ENCODE peak calls at places on chromosomes 3 and 15, in six cellular contexts. S, Y, K, G, Z and O are unnamed samples. For H3K4me1, the result is how much of the 10 kb centered on the place peaks cover.

GRCh38 chr15:101053261-101053660 is 134.1 kb downstream of the LRRK1 start:
- DNase-seq in G (peak), Z (no peak), K (no peak), Y (no peak), S (no peak), O (peak)

GRCh38 chr3:35673017-35673416 is 33.7 kb downstream of the ARPP21 start:
- DNase-seq in K (no peak), Y (no peak), Z (no peak), G (no peak), S (no peak), O (no peak)

GRCh38 chr15:56765252-56765651 is 31.9 kb upstream of the ZNF280D start:
- DNase-seq in G (no peak), Z (no peak), K (no peak), S (no peak), Y (peak), O (no peak)

GRCh38 chr3:145776782-145777408 is 384.1 kb downstream of the PLOD2 start:
- DNase-seq in G (no peak), K (no peak), Z (peak), Y (peak), S (peak), O (peak)

GRCh38 chr3:171168086-171168485 is 141.6 kb upstream of the SLC2A2 start:
- DNase-seq in Z (peak), S (peak), Y (peak), K (no peak), G (no peak), O (no peak)

GRCh38 chr3:40780801-40781406 is 256.1 kb downstream of the ZNF621 start:
- DNase-seq in S (no peak), G (peak), Z (no peak), K (peak), Y (no peak), O (no peak)

GRCh38 chr3:124967964-124968363 is 33.4 kb upstream of the MUC13 start:
- DNase-seq in Y (no peak), G (no peak), K (no peak), S (no peak), Z (no peak), O (no peak)

GRCh38 chr3:19159966-19160365 is 11.7 kb downstream of the KCNH8 start:
- DNase-seq in K (no peak), Z (no peak), Y (no peak), G (no peak), S (no peak), O (no peak)

GRCh38 chr3:100982710-100983109 is 10.5 kb downstream of the ABI3BP start:
- DNase-seq in K (peak), Z (no peak), G (peak), S (no peak), Y (peak), O (no peak)

GRCh38 chr3:168094877-168095610 is 680 bp downstream of the GOLIM4 start:
- DNase-seq in G (peak), Z (peak), Y (peak), K (peak), S (peak), O (peak)

GRCh38 chr15:77369168-77369567 is 50.7 kb downstream of the PEAK1 start:
- DNase-seq in Y (peak), K (no peak), S (no peak), G (no peak), Z (no peak), O (no peak)

GRCh38 chr3:23276913-23277658 is 74.0 kb downstream of the UBE2E2 start:
- DNase-seq in Y (no peak), K (no peak), Z (no peak), S (no peak), G (no peak), O (no peak)

GRCh38 chr15:51759557-51760070 is 8.2 kb downstream of the TMOD2 start:
- DNase-seq in K (peak), Y (peak), Z (no peak), G (peak), S (peak), O (no peak)

GRCh38 chr15:90062023-90062728 is 40.1 kb downstream of the IDH2 start:
- DNase-seq in K (peak), Z (no peak), S (peak), Y (no peak), G (no peak), O (peak)

GRCh38 chr15:92421980-92422379 is 28.3 kb downstream of the ST8SIA2 start:
- DNase-seq in Z (no peak), S (no peak), Y (peak), G (no peak), K (no peak), O (no peak)

GRCh38 chr3:162938073-162938472 is 1441.5 kb downstream of the OTOL1 start:
- DNase-seq in Y (no peak), Z (no peak), K (no peak), S (no peak), G (no peak), O (no peak)

GRCh38 chr3:52498134-52499054 is 3.3 kb downstream of the STAB1 start:
- DNase-seq in Z (no peak), S (no peak), Y (peak), G (peak), K (peak), O (no peak)

GRCh38 chr3:30924763-30925162 is 30.3 kb upstream of the GADL1 start:
- DNase-seq in K (no peak), S (no peak), G (no peak), Y (peak), Z (no peak), O (no peak)

GRCh38 chr3:57999423-58000115 is 8.7 kb upstream of the FLNB start:
- DNase-seq in K (no peak), S (no peak), Z (no peak), Y (no peak), G (no peak), O (no peak)

GRCh38 chr15:39429898-39430357 is 151.0 kb upstream of the THBS1 start:
- DNase-seq in S (no peak), Z (no peak), Y (peak), K (no peak), G (no peak), O (peak)

GRCh38 chr3:147120029-147120428 is 286.3 kb downstream of the ZIC4 start:
- DNase-seq in G (no peak), Z (no peak), K (no peak), S (no peak), Y (peak), O (no peak)

GRCh38 chr3:126355777-126356372 is 1.3 kb downstream of the KLF15 start:
- DNase-seq in Z (no peak), K (peak), S (peak), G (peak), Y (peak), O (peak)

GRCh38 chr3:149314807-149315578 is 18.4 kb downstream of the TM4SF18 start:
- DNase-seq in Z (no peak), G (no peak), Y (peak), K (no peak), S (no peak), O (no peak)

GRCh38 chr15:31571676-31572075 is 245.0 kb downstream of the KLF13 start:
- DNase-seq in S (no peak), Y (peak), Z (no peak), K (no peak), G (no peak), O (no peak)
- TF ChIP-seq CTCF in S (peak), Y (peak), Z (peak), K (peak), G (no peak), O (no peak)

DNA sequence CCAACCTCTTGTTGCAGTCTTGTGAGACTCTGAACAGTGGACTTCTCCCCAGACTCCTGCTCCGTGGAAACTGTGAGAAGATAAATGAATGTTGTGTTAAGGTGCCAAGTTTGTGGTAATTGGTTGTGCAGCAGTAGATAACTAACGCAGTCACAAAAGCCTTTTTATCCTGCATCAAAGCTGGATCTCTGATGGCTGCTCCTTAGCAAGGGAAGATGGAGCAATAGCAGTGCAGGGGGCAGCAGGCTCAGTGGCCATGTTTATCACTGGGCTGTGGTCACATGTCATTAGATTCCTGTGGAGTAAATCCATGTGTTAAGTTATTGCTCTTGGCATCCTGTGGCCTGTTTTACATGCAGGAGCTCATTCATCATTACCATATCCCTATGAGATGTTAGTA is 13.5 kb downstream of the CMTM7 start:
- DNase-seq in S (no peak), Y (peak), G (no peak), Z (no peak), K (no peak), O (no peak)
- H3K4me1 ChIP-seq in S (under half), Y (under half), G (under half), Z (under half), K (half or more), O (half or more)

GRCh38 chr15:71092056-71092600 is 23.1 kb upstream of the THSD4 start:
- DNase-seq in Z (no peak), S (no peak), G (no peak), Y (no peak), K (no peak), O (no peak)

GRCh38 chr15:71091601-71092000 is 23.7 kb upstream of the THSD4 start:
- DNase-seq in Y (peak), Z (no peak), S (no peak), G (no peak), K (no peak), O (no peak)

GRCh38 chr15:71096676-71097075 is 18.6 kb upstream of the THSD4 start:
- DNase-seq in K (no peak), G (no peak), S (peak), Y (peak), Z (no peak), O (no peak)

GRCh38 chr15:71093089-71094024 is 21.9 kb upstream of the THSD4 start:
- DNase-seq in Z (peak), G (no peak), K (no peak), Y (peak), S (no peak), O (peak)

DNA sequence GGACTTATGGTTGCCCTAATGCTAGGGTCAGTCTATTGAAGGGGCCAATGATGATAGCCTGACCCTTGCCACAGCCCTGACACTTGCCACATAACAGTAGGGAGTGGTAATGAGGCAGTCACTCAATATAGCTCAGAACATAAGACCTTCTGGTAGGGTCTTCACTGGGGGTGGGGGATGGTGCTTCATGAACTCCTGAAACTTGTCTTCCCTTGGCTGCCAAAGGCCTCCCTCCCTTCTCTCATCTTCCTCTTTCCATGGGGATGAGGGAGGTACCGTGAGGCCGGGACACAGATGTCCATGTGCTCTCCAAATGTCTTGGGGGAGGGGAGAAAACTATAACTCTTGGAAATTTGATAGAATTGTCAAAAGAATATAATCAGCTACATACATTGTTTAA is 21.1 kb upstream of the THSD4 start:
- DNase-seq in Y (no peak), S (no peak), K (no peak), Z (no peak), G (no peak), O (no peak)
- H3K27ac ChIP-seq in Y (no peak), S (no peak), K (no peak), Z (no peak), G (no peak), O (no peak)

GRCh38 chr3:55042591-55042990 is 114.7 kb upstream of the LRTM1 start:
- DNase-seq in G (no peak), Y (peak), Z (no peak), K (no peak), S (no peak), O (no peak)
- TF ChIP-seq CTCF in G (no peak), Y (peak), Z (no peak), K (peak), S (no peak), O (no peak)

DNA sequence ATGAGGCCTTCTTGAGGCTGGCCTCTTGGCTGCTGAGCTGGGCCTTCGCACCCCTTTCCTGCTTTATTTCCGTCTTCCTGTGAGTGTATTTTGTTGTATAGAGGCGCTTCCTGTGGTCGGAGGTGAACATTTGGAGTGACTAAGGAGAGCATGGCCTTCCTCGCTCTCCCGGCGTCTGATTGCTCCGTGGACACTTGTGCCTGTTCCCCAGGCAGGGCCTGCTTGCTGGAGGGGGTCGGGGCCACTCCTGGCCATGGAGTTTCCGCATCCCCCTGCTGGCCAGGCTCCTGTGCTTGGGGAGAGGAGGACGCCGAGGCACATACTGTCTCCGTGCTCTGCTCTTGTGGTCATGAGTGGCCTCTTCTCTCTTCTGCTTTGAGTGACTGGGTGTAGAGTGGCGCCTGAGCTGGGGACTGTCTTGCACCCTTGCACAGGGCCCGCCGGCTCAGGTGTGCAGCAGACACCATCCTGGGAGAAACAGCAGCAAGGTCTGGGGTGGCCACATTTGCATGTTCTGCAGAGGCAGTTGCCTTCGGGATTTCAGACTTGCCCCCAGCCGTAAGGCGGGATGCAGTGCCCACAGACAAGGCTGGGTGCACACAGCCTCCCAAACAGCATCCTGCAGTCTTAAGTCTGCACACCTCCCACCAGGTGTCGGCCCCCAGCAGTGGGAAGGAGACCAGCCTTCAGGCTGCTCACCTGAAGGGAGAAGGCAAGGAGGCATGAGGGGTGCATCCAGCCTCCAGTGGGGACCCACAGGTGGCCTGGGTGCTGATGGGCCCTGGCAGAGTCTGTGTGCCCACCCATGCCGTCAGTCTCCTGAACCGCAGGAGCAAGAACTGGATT is 16.4 kb downstream of the KLF13 start:
- DNase-seq in S (peak), Y (no peak), K (no peak), G (no peak), Z (no peak), O (no peak)
- H3K4me1 ChIP-seq in S (under half), Y (under half), K (half or more), G (under half), Z (under half), O (half or more)